ENCODE peak calls at places on chromosomes 1 and 21, in five cellular contexts. G is T-helper 17 cell; Z is NCI-H2171 treated with DMSO at 0.1 percent for 48 hours; C is stimulated activated CD4-positive, alpha-beta T cell treated with anti-CD3 and anti-CD28 coated beads, Interleukin-4, amount 100 ng/mL, for 48 hours; B is left cardiac atrium. K is an unnamed sample.

GRCh38 chr1:36880155-36881070 is 153.9 kb downstream of the GRIK3 start:
- DNase-seq in G (no peak), Z (no peak), C (no peak), B (no peak), K (peak)

GRCh38 chr1:2068951-2069350 is 18.7 kb downstream of the PRKCZ start:
- DNase-seq in G (no peak), Z (no peak), C (no peak), B (no peak), K (no peak)

GRCh38 chr1:21326861-21327344 is 36.6 kb upstream of the ECE1 start:
- DNase-seq in G (no peak), Z (no peak), C (no peak), B (no peak), K (no peak)

GRCh38 chr1:109767596-109768334 is 4.0 kb upstream of the EPS8L3 start:
- DNase-seq in G (peak), Z (no peak), C (no peak), B (peak), K (peak)

GRCh38 chr1:229092377-229093257 is 178.3 kb upstream of the RAB4A start:
- DNase-seq in G (no peak), Z (no peak), C (no peak), B (no peak), K (no peak)

GRCh38 chr21:35508389-35508888 is 459.3 kb upstream of the RUNX1 start:
- DNase-seq in G (no peak), Z (no peak), C (no peak), B (peak), K (peak)

GRCh38 chr1:45884700-45885099 is 81.3 kb downstream of the MAST2 start:
- DNase-seq in G (no peak), Z (no peak), C (no peak), B (no peak), K (no peak)

GRCh38 chr1:62234709-62235108 is 40.1 kb downstream of the L1TD1 start:
- DNase-seq in G (no peak), Z (no peak), C (no peak), B (no peak), K (no peak)

GRCh38 chr1:44684525-44684924 is 10.0 kb downstream of the ARMH1 start:
- DNase-seq in G (no peak), Z (no peak), C (no peak), B (no peak), K (no peak)

GRCh38 chr1:16156848-16157495 is 1.1 kb upstream of the EPHA2 start:
- DNase-seq in G (no peak), Z (no peak), C (no peak), B (no peak), K (no peak)

GRCh38 chr1:152842556-152842955 is at the start of gene LCE6A:
- DNase-seq in G (no peak), Z (no peak), C (no peak), B (no peak), K (no peak)

GRCh38 chr1:64965239-64966157 is 851 bp downstream of the JAK1 start:
- DNase-seq in G (peak), Z (peak), C (peak), B (peak), K (peak)

GRCh38 chr1:40712405-40712944 is 21.0 kb downstream of the NFYC start:
- DNase-seq in G (no peak), Z (no peak), C (no peak), B (no peak), K (no peak)

GRCh38 chr21:20639026-20639425 is 359.2 kb upstream of the NCAM2 start:
- DNase-seq in G (no peak), Z (no peak), C (no peak), B (no peak), K (no peak)

GRCh38 chr21:14587266-14587665 is 41.2 kb upstream of the SAMSN1 start:
- DNase-seq in G (no peak), Z (no peak), C (no peak), B (no peak), K (no peak)

GRCh38 chr1:165742194-165742593 is 26.5 kb downstream of the TMCO1 start:
- DNase-seq in G (no peak), Z (no peak), C (no peak), B (no peak), K (no peak)

GRCh38 chr21:41641821-41642368 is 125.0 kb downstream of the RIPK4 start:
- DNase-seq in G (no peak), Z (no peak), C (no peak), B (peak), K (no peak)

GRCh38 chr1:229224308-229224707 is 46.6 kb upstream of the RAB4A start:
- DNase-seq in G (no peak), Z (no peak), C (no peak), B (no peak), K (no peak)

GRCh38 chr1:19974822-19975416 is 4.5 kb downstream of the PLA2G2A start:
- DNase-seq in G (no peak), Z (peak), C (no peak), B (peak), K (no peak)

GRCh38 chr1:38898653-38899230 is 17.4 kb upstream of the GJA9 start:
- DNase-seq in G (no peak), Z (no peak), C (no peak), B (no peak), K (no peak)

GRCh38 chr21:42937960-42938580 is 12.6 kb upstream of the ERVH48-1 start:
- DNase-seq in G (no peak), Z (no peak), C (no peak), B (no peak), K (no peak)

K was measured in lower lobe of right lung.